ENCODE peak calls at places on chromosomes 5 and 9, in five cellular contexts. One of them, this sample, is unnamed.
A peak's percentile ranks its signal among the peaks of the same experiment; 100 is the strongest.

GRCh38 chr5:158140120-158140778 is 281.3 kb upstream of the CLINT1 start:
- DNase-seq in GM12878: no peak
- DNase-seq in HepG2: no peak
- DNase-seq in K562: no peak
- DNase-seq in SK-N-SH: no peak
- DNase-seq in this sample: no peak

GRCh38 chr5:54944364-54944763 is 41.0 kb downstream of the ESM1 start:
- DNase-seq in HepG2: no peak
- DNase-seq in SK-N-SH: peak; percentile 22
- DNase-seq in GM12878: no peak
- DNase-seq in K562: peak; percentile 17
- DNase-seq in this sample: peak; percentile 12

GRCh38 chr5:57042524-57042931 is 90.6 kb upstream of the MIER3 start:
- DNase-seq in K562: peak; percentile 52
- DNase-seq in HepG2: no peak
- DNase-seq in SK-N-SH: no peak
- DNase-seq in GM12878: no peak
- DNase-seq in this sample: no peak

GRCh38 chr9:114409103-114409780 is 21.5 kb upstream of the AKNA start:
- DNase-seq in K562: no peak
- DNase-seq in GM12878: no peak
- DNase-seq in HepG2: no peak
- DNase-seq in SK-N-SH: no peak
- DNase-seq in this sample: no peak

GRCh38 chr5:139985733-139986132 is 57.4 kb downstream of the NRG2 start:
- DNase-seq in HepG2: peak; percentile 21
- DNase-seq in GM12878: peak; percentile 20
- DNase-seq in K562: peak; percentile 64
- DNase-seq in SK-N-SH: no peak
- DNase-seq in this sample: peak; percentile 78

GRCh38 chr5:4941957-4942830 is 197.9 kb upstream of the ADAMTS16 start:
- DNase-seq in SK-N-SH: peak; percentile 87
- DNase-seq in K562: peak; percentile 29
- DNase-seq in HepG2: no peak
- DNase-seq in GM12878: no peak
- DNase-seq in this sample: no peak

GRCh38 chr5:151257731-151258715 is 5.0 kb downstream of the GM2A start:
- DNase-seq in GM12878: peak; percentile 66
- DNase-seq in SK-N-SH: no peak
- DNase-seq in HepG2: no peak
- DNase-seq in K562: no peak
- DNase-seq in this sample: no peak

GRCh38 chr9:114282926-114283325 is 40.0 kb upstream of the ORM1 start:
- DNase-seq in SK-N-SH: peak; percentile 76
- DNase-seq in K562: no peak
- DNase-seq in GM12878: no peak
- DNase-seq in HepG2: no peak
- DNase-seq in this sample: no peak

GRCh38 chr9:108272350-108272899 is 583.4 kb downstream of the ACTL7B start:
- DNase-seq in SK-N-SH: peak; percentile 40
- DNase-seq in GM12878: no peak
- DNase-seq in HepG2: peak; percentile 16
- DNase-seq in K562: peak; percentile 52
- DNase-seq in this sample: peak; percentile 38

GRCh38 chr9:34599546-34599945 is 10.0 kb upstream of the CNTFR start:
- DNase-seq in GM12878: no peak
- DNase-seq in HepG2: no peak
- DNase-seq in K562: no peak
- DNase-seq in SK-N-SH: peak; percentile 60
- DNase-seq in this sample: no peak

GRCh38 chr5:117888688-117889087 is 1099.7 kb downstream of the DTWD2 start:
- DNase-seq in K562: no peak
- DNase-seq in HepG2: no peak
- DNase-seq in GM12878: peak; percentile 27
- DNase-seq in SK-N-SH: no peak
- DNase-seq in this sample: no peak

GRCh38 chr9:18799420-18799819 is 233.6 kb downstream of the SAXO1 start:
- DNase-seq in HepG2: no peak
- DNase-seq in SK-N-SH: no peak
- DNase-seq in GM12878: no peak
- DNase-seq in K562: no peak
- DNase-seq in this sample: no peak

GRCh38 chr9:134419684-134420076 is 93.4 kb downstream of the RXRA start:
- DNase-seq in K562: peak; percentile 16
- DNase-seq in HepG2: no peak
- DNase-seq in GM12878: no peak
- DNase-seq in SK-N-SH: peak; percentile 83
- DNase-seq in this sample: no peak

GRCh38 chr5:147509710-147510651 is at the start of gene DPYSL3:
- DNase-seq in GM12878: no peak
- DNase-seq in SK-N-SH: peak; percentile 84
- DNase-seq in HepG2: no peak
- DNase-seq in K562: no peak
- DNase-seq in this sample: peak; percentile 15

GRCh38 chr9:78038620-78039300 is 7.1 kb upstream of the GNAQ start:
- DNase-seq in SK-N-SH: no peak
- DNase-seq in HepG2: no peak
- DNase-seq in GM12878: no peak
- DNase-seq in K562: peak; percentile 35
- DNase-seq in this sample: no peak

GRCh38 chr9:116564266-116564793 is 122.8 kb upstream of the TRIM32 start:
- DNase-seq in GM12878: no peak
- DNase-seq in HepG2: no peak
- DNase-seq in K562: no peak
- DNase-seq in SK-N-SH: no peak
- DNase-seq in this sample: no peak

GRCh38 chr9:129109952-129110739 is 447 bp downstream of the CRAT start:
- DNase-seq in K562: peak; percentile 46
- DNase-seq in HepG2: peak; percentile 18
- DNase-seq in GM12878: no peak
- DNase-seq in SK-N-SH: no peak
- DNase-seq in this sample: no peak
- TF ChIP-seq ZBTB33 in K562: no peak
- TF ChIP-seq ZBTB33 in HepG2: no peak
- TF ChIP-seq ZBTB33 in GM12878: peak; percentile 67
- TF ChIP-seq ZBTB33 in SK-N-SH: no peak
- TF ChIP-seq ZBTB33 in this sample: no peak

GRCh38 chr9:80995759-80996158 is 693.6 kb downstream of the TLE1 start:
- DNase-seq in SK-N-SH: no peak
- DNase-seq in HepG2: no peak
- DNase-seq in K562: no peak
- DNase-seq in GM12878: no peak
- DNase-seq in this sample: no peak
- TF ChIP-seq ZBTB33 in SK-N-SH: no peak
- TF ChIP-seq ZBTB33 in HepG2: no peak
- TF ChIP-seq ZBTB33 in K562: no peak
- TF ChIP-seq ZBTB33 in GM12878: no peak
- TF ChIP-seq ZBTB33 in this sample: no peak

DNA sequence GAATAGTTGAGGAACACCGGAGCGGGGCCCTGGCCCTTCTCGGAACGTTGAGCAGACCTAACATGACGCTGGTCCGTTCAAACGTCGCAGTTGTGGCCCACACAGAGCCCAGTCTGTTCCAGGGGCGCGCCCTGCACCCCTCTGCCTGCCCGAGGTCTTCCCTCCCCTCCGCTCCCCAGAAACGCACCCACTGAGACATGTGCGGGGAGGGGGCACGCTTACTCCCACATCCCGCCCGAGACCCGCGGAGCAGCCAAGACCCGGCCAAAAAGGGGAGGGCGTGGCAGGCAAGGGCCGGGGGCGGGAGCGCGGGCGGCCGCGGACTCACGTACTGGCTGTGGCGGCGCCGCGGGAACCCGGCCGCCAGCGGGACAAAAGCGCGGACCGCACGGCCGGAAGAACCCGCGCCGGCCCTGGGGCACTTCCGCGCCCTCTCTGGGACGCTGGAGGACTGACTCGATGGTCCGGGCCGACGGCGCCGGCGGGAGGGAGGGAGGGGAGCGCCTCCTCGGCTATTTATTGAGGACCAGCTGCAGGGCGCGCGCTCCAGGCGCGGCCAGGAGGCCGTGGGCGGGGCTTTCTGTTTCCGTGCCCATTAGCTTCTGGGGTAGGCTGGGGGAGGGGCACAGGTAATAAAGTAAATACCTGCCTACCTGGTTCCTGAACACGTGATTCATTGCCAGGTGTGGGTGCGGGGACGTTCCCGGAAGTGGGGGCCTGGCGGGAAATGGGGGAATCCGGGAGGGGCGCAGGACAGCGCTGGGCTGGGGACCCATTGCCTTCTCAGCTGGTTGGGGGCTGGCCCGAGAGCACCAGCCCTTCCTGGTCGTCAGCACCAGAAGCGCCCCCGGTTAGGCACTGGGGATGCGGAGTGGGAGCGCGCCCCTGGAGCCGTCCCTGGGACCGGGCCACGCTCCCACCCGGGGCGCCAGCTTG is at the start of gene ZFP62:
- DNase-seq in K562: peak; percentile 96
- DNase-seq in GM12878: peak; percentile 62
- DNase-seq in SK-N-SH: peak; percentile 94
- DNase-seq in HepG2: peak; percentile 77
- DNase-seq in this sample: peak; percentile 85
- TF ChIP-seq ZBTB33 in K562: peak; percentile 43
- TF ChIP-seq ZBTB33 in GM12878: no peak
- TF ChIP-seq ZBTB33 in SK-N-SH: no peak
- TF ChIP-seq ZBTB33 in HepG2: no peak
- TF ChIP-seq ZBTB33 in this sample: no peak

GRCh38 chr9:37953775-37954437 is 50.0 kb upstream of the SLC25A51 start:
- DNase-seq in GM12878: peak; percentile 80
- DNase-seq in SK-N-SH: no peak
- DNase-seq in K562: peak; percentile 77
- DNase-seq in HepG2: no peak
- DNase-seq in this sample: peak; percentile 87
- TF ChIP-seq ZBTB33 in GM12878: no peak
- TF ChIP-seq ZBTB33 in SK-N-SH: peak; percentile 58
- TF ChIP-seq ZBTB33 in K562: no peak
- TF ChIP-seq ZBTB33 in HepG2: no peak
- TF ChIP-seq ZBTB33 in this sample: peak; percentile 10

GRCh38 chr9:89080193-89080592 is 88.9 kb downstream of the S1PR3 start:
- DNase-seq in HepG2: no peak
- DNase-seq in K562: no peak
- DNase-seq in SK-N-SH: no peak
- DNase-seq in GM12878: no peak
- DNase-seq in this sample: no peak
- TF ChIP-seq ZBTB33 in HepG2: no peak
- TF ChIP-seq ZBTB33 in K562: no peak
- TF ChIP-seq ZBTB33 in SK-N-SH: no peak
- TF ChIP-seq ZBTB33 in GM12878: no peak
- TF ChIP-seq ZBTB33 in this sample: no peak

DNA sequence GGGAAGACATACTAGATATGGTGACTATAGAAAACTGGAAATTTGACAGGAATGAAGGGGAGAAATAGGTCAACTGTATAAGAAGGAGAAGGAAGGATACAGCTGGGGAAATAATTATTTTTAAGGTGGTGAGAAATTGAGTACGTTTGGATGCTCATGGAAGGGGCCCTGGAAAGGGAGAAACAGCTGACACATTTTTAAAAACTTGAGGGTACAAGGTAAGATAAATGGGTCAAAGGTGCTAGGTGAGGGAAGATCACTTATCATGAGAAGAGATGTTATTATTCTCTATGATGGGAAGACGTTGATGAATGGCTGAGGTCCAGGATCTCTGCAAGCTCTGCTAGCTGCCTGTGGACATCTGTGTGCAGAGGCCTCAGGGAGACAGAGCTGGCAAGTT is 181.7 kb downstream of the MTRR start:
- DNase-seq in SK-N-SH: no peak
- DNase-seq in GM12878: no peak
- DNase-seq in K562: no peak
- DNase-seq in HepG2: no peak
- DNase-seq in this sample: no peak
- TF ChIP-seq ZBTB33 in SK-N-SH: no peak
- TF ChIP-seq ZBTB33 in GM12878: no peak
- TF ChIP-seq ZBTB33 in K562: no peak
- TF ChIP-seq ZBTB33 in HepG2: no peak
- TF ChIP-seq ZBTB33 in this sample: no peak

This sample was measured in HCT116.